ENCODE peak calls at places on chromosomes 7 and 10, in five cellular contexts. U, S, Y, R and H are unnamed samples. For H3K4me1, the result is how much of the 10 kb centered on the place peaks cover.

GRCh38 chr10:11578802-11579255 is 32.6 kb downstream of the USP6NL start:
- DNase-seq in U (peak), S (no peak), Y (no peak), R (no peak), H (no peak)

GRCh38 chr10:77702166-77702565 is 64.6 kb upstream of the KCNMA1 start:
- DNase-seq in U (no peak), S (no peak), Y (no peak), R (no peak), H (no peak)

GRCh38 chr7:76318488-76319353 is 16.2 kb downstream of the HSPB1 start:
- DNase-seq in U (peak), S (no peak), Y (peak), R (no peak), H (peak)

GRCh38 chr7:27345964-27346363 is 103.4 kb downstream of the EVX1 start:
- DNase-seq in U (no peak), S (no peak), Y (no peak), R (no peak), H (no peak)

GRCh38 chr10:103616705-103617361 is 123.3 kb downstream of the NEURL1 start:
- DNase-seq in U (no peak), S (no peak), Y (peak), R (no peak), H (peak)

GRCh38 chr10:26269754-26270153 is 53.2 kb downstream of the GAD2 start:
- DNase-seq in U (no peak), S (no peak), Y (no peak), R (peak), H (no peak)

GRCh38 chr7:69630292-69630691 is 32.0 kb downstream of the AUTS2 start:
- DNase-seq in U (no peak), S (no peak), Y (no peak), R (no peak), H (no peak)

GRCh38 chr7:16697507-16698199 is 51.7 kb downstream of the BZW2 start:
- DNase-seq in U (no peak), S (no peak), Y (no peak), R (no peak), H (no peak)

GRCh38 chr10:129570185-129570584 is 103.1 kb downstream of the MGMT start:
- DNase-seq in U (no peak), S (no peak), Y (no peak), R (no peak), H (no peak)

GRCh38 chr10:102262744-102263370 is 17.5 kb downstream of the GBF1 start:
- DNase-seq in U (no peak), S (no peak), Y (no peak), R (no peak), H (no peak)

GRCh38 chr7:15582773-15583172 is 21.0 kb upstream of the AGMO start:
- DNase-seq in U (no peak), S (no peak), Y (no peak), R (no peak), H (no peak)

GRCh38 chr7:16062269-16062668 is 359.1 kb downstream of the CRPPA start:
- DNase-seq in U (no peak), S (no peak), Y (no peak), R (no peak), H (no peak)

GRCh38 chr7:55574062-55574717 is 1.9 kb upstream of the VOPP1 start:
- DNase-seq in U (no peak), S (no peak), Y (no peak), R (no peak), H (no peak)

GRCh38 chr7:2969398-2970306 is 74.0 kb downstream of the CARD11 start:
- DNase-seq in U (no peak), S (peak), Y (no peak), R (no peak), H (no peak)

GRCh38 chr10:84542552-84542951 is 214.2 kb downstream of the CCSER2 start:
- DNase-seq in U (no peak), S (no peak), Y (no peak), R (no peak), H (no peak)

GRCh38 chr10:64067009-64067606 is 545.9 kb downstream of the REEP3 start:
- DNase-seq in U (no peak), S (no peak), Y (no peak), R (no peak), H (no peak)

GRCh38 chr7:87600130-87601124 is at the start of gene ABCB1:
- DNase-seq in U (no peak), S (peak), Y (peak), R (peak), H (peak)

GRCh38 chr7:81008901-81009300 is 90.0 kb upstream of the SEMA3C start:
- DNase-seq in U (no peak), S (no peak), Y (no peak), R (no peak), H (no peak)

GRCh38 chr7:117600912-117601311 is 121.1 kb downstream of the CFTR start:
- DNase-seq in U (no peak), S (no peak), Y (no peak), R (no peak), H (no peak)

GRCh38 chr7:30906014-30906413 is 5.6 kb upstream of the AQP1 start:
- DNase-seq in U (no peak), S (no peak), Y (peak), R (no peak), H (peak)

GRCh38 chr7:101231644-101232043 is 6.0 kb downstream of the CLDN15 start:
- DNase-seq in U (no peak), S (no peak), Y (no peak), R (no peak), H (no peak)

GRCh38 chr10:80927419-80928078 is 389.8 kb downstream of the SH2D4B start:
- DNase-seq in U (no peak), S (no peak), Y (no peak), R (no peak), H (no peak)

GRCh38 chr10:112330607-112331160 is 43.2 kb upstream of the ACSL5 start:
- DNase-seq in U (no peak), S (no peak), Y (no peak), R (no peak), H (no peak)
- TF ChIP-seq POLR2AphosphoS5 in U (no peak), S (no peak), Y (no peak), R (no peak), H (no peak)

GRCh38 chr10:59079386-59080226 is 96.8 kb upstream of the PHYHIPL start:
- DNase-seq in U (no peak), S (no peak), Y (no peak), R (peak), H (no peak)
- H3K4me1 ChIP-seq in U (under half), S (under half), Y (under half), R (under half), H (under half)

DNA sequence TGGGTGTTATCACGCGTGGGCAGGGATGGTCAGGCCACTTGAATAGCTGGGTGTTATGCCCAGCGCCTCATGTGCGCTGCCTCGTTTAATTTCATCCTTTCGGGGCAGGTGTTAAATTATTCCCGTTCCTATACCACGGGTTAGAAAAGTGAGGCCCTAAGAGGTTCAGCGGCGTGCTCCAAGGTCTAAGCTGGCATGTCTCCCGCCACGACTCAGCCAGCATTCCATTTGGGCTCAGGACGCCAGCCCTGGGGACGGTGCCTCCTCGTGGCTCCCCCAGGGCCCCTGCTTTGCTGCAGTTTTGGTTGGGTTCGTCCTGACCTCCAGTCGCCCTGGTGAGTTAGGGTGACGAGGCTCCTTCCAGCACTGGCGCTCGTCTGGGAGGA is 124.5 kb downstream of the TRRAP start:
- DNase-seq in U (no peak), S (no peak), Y (no peak), R (no peak), H (no peak)
- TF ChIP-seq POLR2AphosphoS5 in U (no peak), S (no peak), Y (no peak), R (no peak), H (no peak)

DNA sequence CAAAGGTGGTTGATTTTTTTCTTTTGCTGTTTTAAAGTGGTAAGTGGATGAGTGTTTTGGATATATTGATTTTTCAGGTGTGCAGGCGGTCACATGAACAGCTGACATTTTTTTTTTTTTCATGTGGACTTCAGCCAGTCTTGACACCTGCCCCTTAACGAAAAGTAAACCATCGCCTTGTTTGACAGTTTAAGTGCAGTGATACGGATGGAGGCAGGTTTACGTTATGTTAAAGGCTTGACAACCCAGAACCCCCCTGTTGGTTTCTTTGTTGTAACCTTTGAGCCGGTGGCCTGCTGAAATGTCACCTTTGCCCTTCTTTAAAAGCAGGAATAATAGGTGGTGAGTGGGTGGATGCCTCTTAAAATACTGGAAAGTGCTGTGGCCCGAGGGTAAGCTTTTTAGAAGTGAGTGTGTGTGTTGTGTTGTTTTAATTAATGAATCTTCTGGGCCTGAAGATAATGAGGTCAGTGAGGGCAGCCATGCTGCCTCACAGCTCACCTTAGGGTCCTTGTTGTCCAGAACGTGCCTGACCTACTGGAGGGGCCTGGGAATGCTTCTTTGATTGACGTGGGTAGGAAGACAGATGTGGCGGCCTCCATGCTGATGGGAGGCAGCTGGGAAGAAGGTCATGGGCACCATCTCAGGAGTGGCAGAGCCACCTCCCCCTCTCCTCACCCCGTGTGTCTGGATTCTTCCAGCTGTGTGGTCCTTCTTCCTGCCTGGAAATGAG is 69.8 kb downstream of the TCF7L2 start:
- DNase-seq in U (no peak), S (no peak), Y (no peak), R (no peak), H (no peak)
- H3K4me1 ChIP-seq in U (under half), S (under half), Y (half or more), R (half or more), H (under half)

GRCh38 chr10:484441-484924 is 205.0 kb downstream of the DIP2C start:
- DNase-seq in U (no peak), S (no peak), Y (peak), R (no peak), H (no peak)

GRCh38 chr10:488081-488932 is 201.2 kb downstream of the DIP2C start:
- DNase-seq in U (no peak), S (no peak), Y (no peak), R (no peak), H (no peak)

GRCh38 chr10:484925-485661 is 204.4 kb downstream of the DIP2C start:
- DNase-seq in U (no peak), S (no peak), Y (no peak), R (no peak), H (no peak)

GRCh38 chr10:486668-487067 is 202.8 kb downstream of the DIP2C start:
- DNase-seq in U (no peak), S (no peak), Y (no peak), R (no peak), H (no peak)

GRCh38 chr10:485776-486572 is 203.5 kb downstream of the DIP2C start:
- DNase-seq in U (no peak), S (no peak), Y (no peak), R (no peak), H (no peak)
- TF ChIP-seq POLR2AphosphoS5 in U (no peak), S (no peak), Y (peak), R (no peak), H (no peak)

GRCh38 chr10:113059001-113059780 is 109.1 kb downstream of the TCF7L2 start:
- DNase-seq in U (no peak), S (no peak), Y (no peak), R (no peak), H (no peak)

GRCh38 chr10:113060221-113061053 is 110.4 kb downstream of the TCF7L2 start:
- DNase-seq in U (no peak), S (no peak), Y (peak), R (no peak), H (peak)

GRCh38 chr10:113056030-113056429 is 106.0 kb downstream of the TCF7L2 start:
- DNase-seq in U (no peak), S (no peak), Y (no peak), R (no peak), H (no peak)

GRCh38 chr10:113056468-113057021 is 106.5 kb downstream of the TCF7L2 start:
- DNase-seq in U (no peak), S (no peak), Y (no peak), R (no peak), H (no peak)

DNA sequence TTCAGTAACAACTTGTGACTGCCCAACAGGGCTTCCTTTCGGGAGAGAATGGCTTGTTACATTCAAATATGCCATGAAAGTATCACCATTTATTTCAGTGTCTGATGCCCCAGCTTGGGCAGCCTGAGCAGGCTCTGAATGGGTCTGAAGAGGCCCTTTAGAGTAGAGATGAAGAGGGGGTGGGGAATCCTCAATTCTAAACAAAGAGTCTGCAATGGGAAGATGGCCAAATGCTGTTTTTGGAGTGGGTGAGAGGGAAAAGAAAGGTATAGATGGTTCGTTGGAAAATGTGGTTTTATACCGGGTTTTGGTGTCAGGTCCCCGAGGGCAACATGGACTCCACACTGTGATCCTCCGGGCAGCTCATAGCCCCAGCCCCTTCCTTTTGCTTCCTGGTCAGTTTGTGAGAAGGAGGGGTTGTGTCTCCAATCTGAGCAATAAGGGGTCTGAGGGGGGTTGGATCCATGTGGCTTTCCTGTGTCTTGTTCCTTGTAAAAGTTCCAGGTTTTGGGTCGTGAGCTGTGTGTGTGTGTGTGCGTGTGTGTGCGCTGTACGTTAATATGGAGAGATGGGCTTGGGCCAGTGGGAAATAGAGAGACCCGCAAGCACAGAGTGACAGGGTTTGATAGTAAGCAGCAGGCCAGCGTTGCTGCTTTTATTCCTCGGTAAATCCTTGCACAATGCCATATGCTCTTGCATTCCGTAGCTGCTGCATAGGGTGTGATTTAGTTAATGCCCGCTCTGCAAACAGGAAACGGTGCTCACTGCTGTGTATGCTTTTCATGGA is 108.3 kb downstream of the TCF7L2 start:
- DNase-seq in U (no peak), S (no peak), Y (peak), R (no peak), H (no peak)
- H3K4me1 ChIP-seq in U (under half), S (under half), Y (half or more), R (half or more), H (under half)

GRCh38 chr10:95767884-95768556 is 12.1 kb downstream of the ENTPD1 start:
- DNase-seq in U (no peak), S (no peak), Y (no peak), R (no peak), H (peak)
- TF ChIP-seq POLR2AphosphoS5 in U (peak), S (no peak), Y (no peak), R (no peak), H (peak)

DNA sequence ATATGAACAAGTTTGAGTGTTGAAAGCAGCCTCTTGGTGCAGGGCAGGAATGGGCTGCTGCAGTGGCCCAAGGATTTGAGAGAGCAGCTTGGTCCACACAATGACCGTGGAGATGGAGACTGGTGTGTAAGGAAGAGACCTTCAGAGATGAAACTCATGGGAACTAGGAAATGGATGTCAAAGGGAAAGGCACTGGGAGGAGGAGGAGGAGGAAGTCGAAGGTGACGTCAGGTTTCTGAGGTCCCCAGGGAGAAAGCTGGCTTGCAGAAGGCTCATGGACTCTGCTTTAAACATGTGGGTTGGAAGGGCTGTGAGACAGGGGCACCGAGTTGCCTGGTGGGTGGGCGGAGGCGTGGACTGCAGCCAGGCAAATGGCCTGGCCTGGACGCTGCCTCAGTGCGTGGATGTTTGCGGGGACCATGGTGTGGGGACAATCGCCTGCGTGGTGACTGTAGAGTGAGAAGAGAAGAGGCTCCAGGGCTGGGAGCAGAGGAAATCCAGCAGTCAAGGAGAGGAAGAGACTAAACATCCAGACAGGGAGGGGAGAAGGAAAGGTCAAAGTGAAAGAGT is 14.6 kb downstream of the C10orf71 start:
- DNase-seq in U (no peak), S (no peak), Y (no peak), R (no peak), H (no peak)
- H3K4me1 ChIP-seq in U (under half), S (under half), Y (under half), R (under half), H (under half)

DNA sequence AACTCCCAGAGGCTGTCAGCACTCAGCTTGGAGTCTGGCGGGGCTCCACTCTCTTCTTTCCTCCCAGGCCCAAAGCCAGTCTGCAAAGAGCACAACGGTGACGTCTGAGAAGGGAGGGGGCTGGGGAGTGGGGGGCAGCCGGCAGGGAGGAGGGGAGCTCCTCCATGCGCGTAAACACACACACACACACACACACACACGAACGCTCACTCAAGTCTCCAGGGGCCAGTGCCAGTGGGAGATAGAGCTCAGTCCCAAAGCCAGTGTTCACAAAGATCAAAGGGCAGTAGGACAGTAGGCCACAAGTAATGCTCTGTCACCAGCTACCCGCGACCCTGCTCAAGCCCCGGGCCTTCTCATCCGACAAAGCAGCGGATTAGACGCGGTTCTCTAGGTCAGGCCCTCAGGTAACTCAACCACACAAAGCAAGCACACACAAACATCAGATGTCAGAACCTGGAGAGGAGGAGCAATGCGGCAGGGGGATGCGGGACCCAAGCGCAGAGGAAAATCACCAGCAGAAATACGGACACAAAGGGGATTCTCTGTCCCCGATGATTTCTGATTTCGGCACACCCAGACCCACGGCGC is 19.9 kb downstream of the TCAF1 start:
- DNase-seq in U (no peak), S (no peak), Y (peak), R (no peak), H (no peak)
- TF ChIP-seq POLR2AphosphoS5 in U (no peak), S (no peak), Y (no peak), R (no peak), H (peak)

DNA sequence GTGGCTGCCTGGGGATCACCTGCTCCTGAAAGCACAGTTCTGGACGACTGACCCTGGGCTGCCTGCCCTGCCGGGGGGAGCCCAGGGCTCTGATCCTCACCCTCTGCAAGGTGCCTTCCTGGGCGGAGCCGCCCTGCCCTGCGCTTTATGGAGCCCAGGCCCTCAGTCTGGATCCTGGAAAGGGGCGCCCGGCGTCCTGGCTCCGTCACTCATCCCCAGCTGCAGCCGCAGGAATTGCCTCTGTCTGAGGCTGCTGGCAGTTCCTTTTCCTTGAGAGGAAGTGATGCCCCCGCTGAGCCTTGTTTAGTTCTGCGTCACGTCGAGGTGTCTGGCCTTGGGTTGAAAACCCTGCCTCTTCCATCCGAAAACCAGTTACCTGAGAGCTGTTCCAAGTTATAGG is 5.2 kb downstream of the MAFK start:
- DNase-seq in U (no peak), S (no peak), Y (no peak), R (no peak), H (peak)
- H3K4me1 ChIP-seq in U (under half), S (under half), Y (half or more), R (half or more), H (half or more)